ENCODE peak calls at places on chromosome 13, in six cellular contexts. One of them, this sample, is unnamed.

GRCh38 chr13:24983094-24983493 is 112.8 kb upstream of the PABPC3 start:
- DNase-seq in left ventricle myocardium inferior: no peak
- DNase-seq in progenitor cell of endocrine pancreas: no peak
- DNase-seq in ascending aorta: no peak
- DNase-seq in choroid plexus epithelial cell: no peak
- DNase-seq in GM20000: no peak
- DNase-seq in this sample: no peak

GRCh38 chr13:43749503-43749902 is 37.3 kb downstream of the ENOX1 start:
- DNase-seq in left ventricle myocardium inferior: no peak
- DNase-seq in progenitor cell of endocrine pancreas: no peak
- DNase-seq in ascending aorta: no peak
- DNase-seq in choroid plexus epithelial cell: no peak
- DNase-seq in GM20000: no peak
- DNase-seq in this sample: no peak

GRCh38 chr13:30681489-30682242 is 53.7 kb upstream of the ALOX5AP start:
- DNase-seq in left ventricle myocardium inferior: no peak
- DNase-seq in progenitor cell of endocrine pancreas: no peak
- DNase-seq in ascending aorta: no peak
- DNase-seq in choroid plexus epithelial cell: peak; percentile 85
- DNase-seq in GM20000: no peak
- DNase-seq in this sample: no peak

GRCh38 chr13:96817336-96817941 is 176.8 kb downstream of the OXGR1 start:
- DNase-seq in left ventricle myocardium inferior: no peak
- DNase-seq in progenitor cell of endocrine pancreas: no peak
- DNase-seq in ascending aorta: no peak
- DNase-seq in choroid plexus epithelial cell: peak; percentile 64
- DNase-seq in GM20000: no peak
- DNase-seq in this sample: no peak

GRCh38 chr13:31797154-31797775 is 57.9 kb downstream of the RXFP2 start:
- DNase-seq in left ventricle myocardium inferior: no peak
- DNase-seq in progenitor cell of endocrine pancreas: no peak
- DNase-seq in ascending aorta: no peak
- DNase-seq in choroid plexus epithelial cell: peak; percentile 54
- DNase-seq in GM20000: no peak
- DNase-seq in this sample: peak; percentile 3

GRCh38 chr13:82216165-82216564 is 1666.1 kb downstream of the SLITRK1 start:
- DNase-seq in left ventricle myocardium inferior: no peak
- DNase-seq in progenitor cell of endocrine pancreas: no peak
- DNase-seq in ascending aorta: no peak
- DNase-seq in choroid plexus epithelial cell: no peak
- DNase-seq in GM20000: no peak
- DNase-seq in this sample: no peak

GRCh38 chr13:24053505-24054251 is 106.8 kb upstream of the SPATA13 start:
- DNase-seq in left ventricle myocardium inferior: no peak
- DNase-seq in progenitor cell of endocrine pancreas: peak; percentile 38
- DNase-seq in ascending aorta: no peak
- DNase-seq in choroid plexus epithelial cell: peak; percentile 81
- DNase-seq in GM20000: peak; percentile 85
- DNase-seq in this sample: peak; percentile 73

GRCh38 chr13:42548731-42549554 is 25.0 kb upstream of the TNFSF11 start:
- DNase-seq in left ventricle myocardium inferior: no peak
- DNase-seq in progenitor cell of endocrine pancreas: no peak
- DNase-seq in ascending aorta: peak; percentile 17
- DNase-seq in choroid plexus epithelial cell: peak; percentile 93
- DNase-seq in GM20000: peak; percentile 86
- DNase-seq in this sample: no peak

GRCh38 chr13:102651392-102651791 is 43.5 kb downstream of the METTL21C start:
- DNase-seq in left ventricle myocardium inferior: no peak
- DNase-seq in progenitor cell of endocrine pancreas: no peak
- DNase-seq in ascending aorta: no peak
- DNase-seq in choroid plexus epithelial cell: peak; percentile 70
- DNase-seq in GM20000: no peak
- DNase-seq in this sample: no peak

GRCh38 chr13:52026246-52026626 is 1.7 kb downstream of the UTP14C start:
- DNase-seq in left ventricle myocardium inferior: no peak
- DNase-seq in progenitor cell of endocrine pancreas: no peak
- DNase-seq in ascending aorta: no peak
- DNase-seq in choroid plexus epithelial cell: no peak
- DNase-seq in GM20000: no peak
- DNase-seq in this sample: no peak
- TF ChIP-seq CTCF in left ventricle myocardium inferior: no peak
- TF ChIP-seq CTCF in progenitor cell of endocrine pancreas: no peak
- TF ChIP-seq CTCF in ascending aorta: no peak
- TF ChIP-seq CTCF in choroid plexus epithelial cell: no peak
- TF ChIP-seq CTCF in GM20000: no peak
- TF ChIP-seq CTCF in this sample: no peak

DNA sequence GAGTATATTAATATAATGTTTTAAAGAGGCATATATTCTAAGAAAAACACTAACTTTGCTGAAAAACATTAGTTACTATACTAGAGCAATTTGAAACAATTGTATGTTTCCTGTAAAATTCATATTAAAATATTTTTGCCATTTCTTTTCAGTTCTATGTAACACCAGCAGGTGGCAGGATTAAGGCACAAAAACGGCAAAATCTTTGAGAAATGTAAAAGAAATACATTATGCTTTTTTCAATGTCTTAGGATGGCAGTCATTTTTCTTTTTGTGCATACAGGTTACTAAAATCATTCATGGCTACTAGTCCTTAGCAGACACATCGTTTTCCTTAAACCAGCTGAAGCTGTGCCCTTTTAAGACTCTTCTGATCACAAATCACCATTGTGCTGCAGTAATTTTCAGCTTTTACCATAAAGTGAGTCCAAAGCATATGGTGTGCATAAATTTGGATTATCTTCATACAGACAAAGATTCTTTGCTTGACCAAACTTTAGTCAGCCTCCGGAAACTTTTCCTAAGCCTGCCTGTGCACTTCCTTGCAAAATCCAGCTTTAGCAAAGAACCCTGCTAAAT is 800.7 kb upstream of the SLITRK5 start:
- DNase-seq in left ventricle myocardium inferior: no peak
- DNase-seq in progenitor cell of endocrine pancreas: no peak
- DNase-seq in ascending aorta: no peak
- DNase-seq in choroid plexus epithelial cell: peak; percentile 61
- DNase-seq in GM20000: peak; percentile 3
- DNase-seq in this sample: peak; percentile 0
- TF ChIP-seq CTCF in left ventricle myocardium inferior: peak; percentile 67
- TF ChIP-seq CTCF in progenitor cell of endocrine pancreas: peak; percentile 82
- TF ChIP-seq CTCF in ascending aorta: peak; percentile 28
- TF ChIP-seq CTCF in choroid plexus epithelial cell: peak; percentile 65
- TF ChIP-seq CTCF in GM20000: peak; percentile 23
- TF ChIP-seq CTCF in this sample: no peak

GRCh38 chr13:44873486-44873885 is 115.8 kb downstream of the NUFIP1 start:
- DNase-seq in left ventricle myocardium inferior: no peak
- DNase-seq in progenitor cell of endocrine pancreas: no peak
- DNase-seq in ascending aorta: no peak
- DNase-seq in choroid plexus epithelial cell: peak; percentile 37
- DNase-seq in GM20000: no peak
- DNase-seq in this sample: no peak

GRCh38 chr13:44879452-44880058 is 109.7 kb downstream of the NUFIP1 start:
- DNase-seq in left ventricle myocardium inferior: no peak
- DNase-seq in progenitor cell of endocrine pancreas: no peak
- DNase-seq in ascending aorta: no peak
- DNase-seq in choroid plexus epithelial cell: peak; percentile 71
- DNase-seq in GM20000: peak; percentile 33
- DNase-seq in this sample: peak; percentile 15

GRCh38 chr13:44874886-44875630 is 114.2 kb downstream of the NUFIP1 start:
- DNase-seq in left ventricle myocardium inferior: no peak
- DNase-seq in progenitor cell of endocrine pancreas: no peak
- DNase-seq in ascending aorta: no peak
- DNase-seq in choroid plexus epithelial cell: no peak
- DNase-seq in GM20000: no peak
- DNase-seq in this sample: no peak

GRCh38 chr13:44874176-44874575 is 115.1 kb downstream of the NUFIP1 start:
- DNase-seq in left ventricle myocardium inferior: no peak
- DNase-seq in progenitor cell of endocrine pancreas: no peak
- DNase-seq in ascending aorta: no peak
- DNase-seq in choroid plexus epithelial cell: no peak
- DNase-seq in GM20000: no peak
- DNase-seq in this sample: no peak

DNA sequence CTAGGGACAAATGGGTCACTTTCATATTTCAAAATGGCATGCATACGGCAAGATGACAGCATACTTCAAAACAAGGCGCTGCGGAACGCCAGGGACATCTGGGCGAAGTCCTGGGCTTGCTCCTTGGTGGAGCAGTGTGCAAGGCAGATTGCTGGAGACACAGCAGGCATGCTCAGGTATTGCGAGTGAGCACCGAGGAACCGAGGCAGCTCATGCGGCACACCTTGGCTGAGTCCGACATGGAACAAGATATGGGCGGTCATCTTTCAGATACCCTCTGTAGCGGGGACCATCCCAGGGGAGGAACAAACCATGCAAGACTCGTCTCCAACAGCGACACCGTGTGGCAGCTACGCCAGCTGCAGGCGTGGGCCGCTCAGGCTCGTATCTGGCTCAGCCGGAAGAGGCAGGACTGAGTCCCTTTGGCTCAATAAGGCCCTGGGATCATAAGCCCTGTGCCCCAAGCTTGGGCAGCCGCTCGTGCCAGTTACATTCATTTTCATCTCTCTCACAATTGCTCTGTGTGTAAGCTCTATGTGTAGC is 112.4 kb downstream of the NUFIP1 start:
- DNase-seq in left ventricle myocardium inferior: no peak
- DNase-seq in progenitor cell of endocrine pancreas: no peak
- DNase-seq in ascending aorta: no peak
- DNase-seq in choroid plexus epithelial cell: no peak
- DNase-seq in GM20000: no peak
- DNase-seq in this sample: no peak
- TF ChIP-seq CTCF in left ventricle myocardium inferior: peak; percentile 32
- TF ChIP-seq CTCF in progenitor cell of endocrine pancreas: peak; percentile 47
- TF ChIP-seq CTCF in ascending aorta: no peak
- TF ChIP-seq CTCF in choroid plexus epithelial cell: peak; percentile 59
- TF ChIP-seq CTCF in GM20000: no peak
- TF ChIP-seq CTCF in this sample: no peak

GRCh38 chr13:113243847-113244246 is 34.4 kb downstream of the CUL4A start:
- DNase-seq in left ventricle myocardium inferior: no peak
- DNase-seq in progenitor cell of endocrine pancreas: no peak
- DNase-seq in ascending aorta: no peak
- DNase-seq in choroid plexus epithelial cell: no peak
- DNase-seq in GM20000: no peak
- DNase-seq in this sample: no peak

GRCh38 chr13:113245858-113246791 is 36.7 kb downstream of the CUL4A start:
- DNase-seq in left ventricle myocardium inferior: no peak
- DNase-seq in progenitor cell of endocrine pancreas: no peak
- DNase-seq in ascending aorta: no peak
- DNase-seq in choroid plexus epithelial cell: no peak
- DNase-seq in GM20000: no peak
- DNase-seq in this sample: no peak
- TF ChIP-seq CTCF in left ventricle myocardium inferior: peak; percentile 32
- TF ChIP-seq CTCF in progenitor cell of endocrine pancreas: peak; percentile 50
- TF ChIP-seq CTCF in ascending aorta: no peak
- TF ChIP-seq CTCF in choroid plexus epithelial cell: peak; percentile 54
- TF ChIP-seq CTCF in GM20000: no peak
- TF ChIP-seq CTCF in this sample: no peak

DNA sequence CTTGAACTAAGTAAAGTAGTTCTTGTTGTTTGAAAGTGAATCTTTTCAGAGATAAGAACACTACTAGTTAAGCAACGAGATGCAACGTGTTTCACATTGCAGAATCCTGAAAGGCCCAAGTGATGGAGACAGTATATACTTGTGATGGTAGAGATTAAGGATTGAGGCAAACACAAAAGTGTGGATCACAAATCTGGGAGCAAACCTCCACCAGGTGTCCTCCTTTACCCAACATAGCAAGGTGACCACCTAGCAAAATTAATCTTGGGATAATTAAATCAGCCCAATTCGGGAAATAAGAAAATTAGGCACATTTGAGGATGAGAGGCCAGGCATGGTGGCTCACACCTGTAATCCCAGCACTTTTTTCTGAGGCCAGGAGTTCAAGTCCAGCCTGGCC is 563.9 kb downstream of the DACH1 start:
- DNase-seq in left ventricle myocardium inferior: no peak
- DNase-seq in progenitor cell of endocrine pancreas: no peak
- DNase-seq in ascending aorta: no peak
- DNase-seq in choroid plexus epithelial cell: peak; percentile 18
- DNase-seq in GM20000: no peak
- DNase-seq in this sample: peak; percentile 2
- TF ChIP-seq CTCF in left ventricle myocardium inferior: peak; percentile 29
- TF ChIP-seq CTCF in progenitor cell of endocrine pancreas: peak; percentile 26
- TF ChIP-seq CTCF in ascending aorta: no peak
- TF ChIP-seq CTCF in choroid plexus epithelial cell: peak; percentile 35
- TF ChIP-seq CTCF in GM20000: no peak
- TF ChIP-seq CTCF in this sample: no peak

DNA sequence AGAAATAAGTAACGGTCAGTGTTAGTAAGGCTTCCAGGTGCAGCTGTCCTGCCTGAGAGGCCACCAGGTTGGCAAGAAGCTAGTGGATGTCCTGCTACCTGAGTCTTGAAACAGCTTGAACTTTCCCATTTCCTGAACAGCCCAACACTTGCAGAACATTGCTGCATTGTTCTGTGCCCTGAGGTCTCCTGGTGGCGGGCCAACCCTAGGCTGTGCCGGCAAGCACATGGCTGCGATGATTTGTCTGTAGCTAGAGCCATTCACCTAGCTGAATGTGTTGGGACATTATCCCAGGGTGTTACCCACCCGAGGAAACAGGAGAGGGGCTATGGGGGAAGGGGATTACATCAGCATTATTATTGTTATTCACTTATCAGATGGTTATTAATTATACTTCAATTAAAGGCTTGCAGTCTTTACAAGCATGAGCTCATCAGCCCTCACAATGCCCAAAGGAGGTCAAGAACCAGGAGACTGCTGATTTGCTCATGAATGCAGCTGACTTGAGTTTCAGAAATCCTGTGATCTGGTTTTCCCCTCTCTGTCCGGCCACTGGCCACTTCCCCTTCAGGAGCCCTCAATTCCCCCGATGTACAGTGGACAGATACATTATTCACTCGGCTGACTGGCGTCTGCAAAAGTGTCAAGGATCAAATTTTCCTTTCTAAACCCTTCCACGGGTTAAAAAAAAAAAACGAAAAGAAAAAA is 187.6 kb upstream of the TSC22D1 start:
- DNase-seq in left ventricle myocardium inferior: peak; percentile 22
- DNase-seq in progenitor cell of endocrine pancreas: no peak
- DNase-seq in ascending aorta: no peak
- DNase-seq in choroid plexus epithelial cell: peak; percentile 30
- DNase-seq in GM20000: peak; percentile 36
- DNase-seq in this sample: peak; percentile 47
- TF ChIP-seq CTCF in left ventricle myocardium inferior: no peak
- TF ChIP-seq CTCF in progenitor cell of endocrine pancreas: no peak
- TF ChIP-seq CTCF in ascending aorta: no peak
- TF ChIP-seq CTCF in choroid plexus epithelial cell: no peak
- TF ChIP-seq CTCF in GM20000: no peak
- TF ChIP-seq CTCF in this sample: no peak

DNA sequence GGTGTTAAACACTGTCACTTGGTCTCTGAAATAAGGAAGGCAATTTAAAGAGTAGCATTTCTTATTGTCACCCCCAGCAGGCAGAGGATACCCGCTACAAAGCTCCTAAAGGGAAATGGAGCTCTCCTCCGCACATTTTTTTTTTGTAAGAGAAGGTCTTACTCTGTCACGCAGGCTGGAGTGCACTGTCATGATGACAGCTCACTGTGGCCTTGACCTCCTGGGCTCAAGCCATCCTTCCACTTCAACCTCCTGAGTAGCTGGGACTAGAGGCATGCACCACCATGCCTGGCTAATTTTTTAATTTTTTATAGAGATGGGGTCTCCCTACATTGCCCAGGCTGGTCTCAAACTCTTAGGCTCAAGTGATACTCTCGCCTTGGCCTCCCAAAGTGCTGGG is 32.3 kb downstream of the SLC25A30 start:
- DNase-seq in left ventricle myocardium inferior: no peak
- DNase-seq in progenitor cell of endocrine pancreas: no peak
- DNase-seq in ascending aorta: no peak
- DNase-seq in choroid plexus epithelial cell: no peak
- DNase-seq in GM20000: no peak
- DNase-seq in this sample: no peak
- TF ChIP-seq CTCF in left ventricle myocardium inferior: no peak
- TF ChIP-seq CTCF in progenitor cell of endocrine pancreas: no peak
- TF ChIP-seq CTCF in ascending aorta: no peak
- TF ChIP-seq CTCF in choroid plexus epithelial cell: no peak
- TF ChIP-seq CTCF in GM20000: no peak
- TF ChIP-seq CTCF in this sample: no peak

This sample was measured in Calu3.